ENCODE peak calls at places on chromosomes 5 and 9, in ten cellular contexts. Y is neural progenitor cell; Q is cardiac muscle cell; H is tibial nerve; N is colonic mucosa; P is heart right ventricle; I is brain microvascular endothelial cell; E is CD8-positive, alpha-beta T cell; R is heart left ventricle; C is HCT116. L is an unnamed sample.
A peak's percentile ranks its signal among the peaks of the same experiment; 100 is the strongest.

GRCh38 chr5:91434348-91434747 is 51.2 kb upstream of the ARRDC3 start:
- DNase-seq in R (no peak), P (no peak), Y (no peak), N (no peak), E (no peak), C (no peak), Q (no peak), H (no peak), I (no peak), L (no peak)

GRCh38 chr5:73115399-73116051 is 4.8 kb upstream of the TMEM171 start:
- DNase-seq in P (no peak), H (no peak), Q (no peak), N (no peak), R (no peak), I (peak; percentile 93), C (no peak), E (no peak), Y (no peak), L (no peak)

GRCh38 chr5:34555699-34556513 is 100.2 kb upstream of the RAI14 start:
- DNase-seq in I (no peak), Y (no peak), C (no peak), Q (no peak), R (no peak), N (no peak), E (no peak), P (no peak), H (no peak), L (no peak)

GRCh38 chr5:135246923-135247795 is 151.9 kb downstream of the MACROH2A1 start:
- DNase-seq in C (peak; percentile 79), Q (no peak), I (peak; percentile 88), H (no peak), R (no peak), N (peak; percentile 17), Y (no peak), P (no peak), E (no peak), L (peak; percentile 79)

GRCh38 chr5:73558950-73559349 is 6.5 kb downstream of the ANKRA2 start:
- DNase-seq in P (no peak), Q (no peak), N (no peak), I (no peak), E (no peak), Y (no peak), C (no peak), R (no peak), H (no peak), L (no peak)

GRCh38 chr5:143977891-143978448 is 166.0 kb downstream of the HMHB1 start:
- DNase-seq in R (no peak), P (no peak), N (no peak), Y (no peak), Q (no peak), H (no peak), C (no peak), I (no peak), E (no peak), L (peak; percentile 81)

GRCh38 chr5:98201006-98201620 is 572.4 kb upstream of the RGMB start:
- DNase-seq in E (no peak), I (no peak), P (no peak), N (no peak), R (no peak), Q (no peak), C (no peak), Y (no peak), H (no peak), L (peak; percentile 22)

GRCh38 chr9:135494791-135495559 is 5.5 kb upstream of the MRPS2 start:
- DNase-seq in P (no peak), N (no peak), R (no peak), E (no peak), Y (no peak), H (no peak), Q (no peak), I (no peak), C (no peak), L (no peak)

GRCh38 chr5:43981556-43981955 is 378.6 kb downstream of the NNT start:
- DNase-seq in P (no peak), I (no peak), R (no peak), E (no peak), N (no peak), C (no peak), Q (no peak), Y (peak; percentile 14), H (no peak), L (no peak)

GRCh38 chr9:706073-706472 is 135.4 kb upstream of the DMRT1 start:
- DNase-seq in Q (no peak), C (no peak), I (no peak), Y (no peak), H (no peak), P (no peak), R (no peak), E (no peak), N (no peak), L (no peak)

GRCh38 chr9:708556-709432 is 132.7 kb upstream of the DMRT1 start:
- DNase-seq in Y (no peak), H (no peak), Q (peak; percentile 52), C (no peak), R (no peak), P (no peak), N (no peak), I (no peak), E (no peak), L (no peak)

GRCh38 chr9:706606-707451 is 134.7 kb upstream of the DMRT1 start:
- DNase-seq in E (no peak), H (peak; percentile 52), Q (peak; percentile 57), I (peak; percentile 48), Y (peak; percentile 53), N (peak; percentile 59), C (no peak), P (peak; percentile 69), R (peak; percentile 62), L (no peak)

GRCh38 chr9:710951-711745 is 130.3 kb upstream of the DMRT1 start:
- DNase-seq in H (no peak), Y (no peak), Q (no peak), E (no peak), N (no peak), P (no peak), I (no peak), R (no peak), C (no peak), L (no peak)

DNA sequence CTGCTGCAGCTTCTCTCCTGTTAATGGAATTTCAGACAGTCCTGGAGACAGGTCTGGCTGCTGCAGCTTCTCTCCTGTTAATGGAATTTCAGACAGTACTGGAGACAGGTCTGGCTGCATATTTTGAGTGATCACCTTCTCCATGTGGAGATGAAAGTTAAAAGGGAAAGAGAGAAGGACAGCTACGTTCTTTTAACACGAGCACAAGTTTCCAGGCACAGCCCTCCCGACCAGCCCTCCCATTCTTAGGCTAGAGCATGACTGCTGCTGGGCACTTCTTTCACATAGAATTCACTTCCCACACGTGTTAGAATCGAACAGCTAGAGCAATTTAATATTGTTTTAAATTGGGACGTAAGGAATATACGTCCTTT is 133.3 kb upstream of the DMRT1 start:
- DNase-seq in C (no peak), H (no peak), Y (no peak), E (no peak), I (no peak), N (no peak), P (no peak), Q (peak; percentile 28), R (no peak), L (no peak)
- H3K27ac ChIP-seq in C (no peak overlapping the region), H (no peak overlapping the region), Y (no peak overlapping the region), E (no peak overlapping the region), I (no peak overlapping the region), N (no peak overlapping the region), P (peak overlapping the region; percentile 78), Q (peak overlapping the region; percentile 68), R (no peak overlapping the region), L (peak overlapping the region; percentile 57)

DNA sequence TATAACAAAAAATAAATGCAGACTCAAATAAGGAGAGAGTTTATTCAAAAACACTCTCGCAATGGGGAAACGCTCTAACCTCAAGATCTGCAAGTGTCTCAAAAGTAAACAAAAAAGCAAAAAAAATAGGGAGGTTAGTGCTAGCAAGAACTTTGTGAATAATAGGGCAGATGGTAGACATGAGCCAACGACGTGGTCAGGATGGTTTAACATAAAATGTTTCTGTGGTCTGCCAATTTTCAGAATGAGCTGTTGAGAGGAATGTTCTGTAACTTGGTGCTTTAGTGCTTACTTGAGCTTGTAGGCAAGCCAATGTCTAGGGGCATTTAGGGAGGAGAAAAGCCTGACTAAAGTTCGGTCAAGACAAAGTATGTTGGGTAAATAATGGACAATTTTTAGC is 1813.9 kb upstream of the CDH6 start:
- DNase-seq in H (no peak), Y (no peak), R (no peak), N (no peak), C (no peak), P (no peak), Q (peak; percentile 9), I (no peak), E (no peak), L (no peak)
- H3K27ac ChIP-seq in H (no peak overlapping the region), Y (no peak overlapping the region), R (no peak overlapping the region), N (no peak overlapping the region), C (no peak overlapping the region), P (no peak overlapping the region), Q (no peak overlapping the region), I (no peak overlapping the region), E (no peak overlapping the region), L (no peak overlapping the region)

DNA sequence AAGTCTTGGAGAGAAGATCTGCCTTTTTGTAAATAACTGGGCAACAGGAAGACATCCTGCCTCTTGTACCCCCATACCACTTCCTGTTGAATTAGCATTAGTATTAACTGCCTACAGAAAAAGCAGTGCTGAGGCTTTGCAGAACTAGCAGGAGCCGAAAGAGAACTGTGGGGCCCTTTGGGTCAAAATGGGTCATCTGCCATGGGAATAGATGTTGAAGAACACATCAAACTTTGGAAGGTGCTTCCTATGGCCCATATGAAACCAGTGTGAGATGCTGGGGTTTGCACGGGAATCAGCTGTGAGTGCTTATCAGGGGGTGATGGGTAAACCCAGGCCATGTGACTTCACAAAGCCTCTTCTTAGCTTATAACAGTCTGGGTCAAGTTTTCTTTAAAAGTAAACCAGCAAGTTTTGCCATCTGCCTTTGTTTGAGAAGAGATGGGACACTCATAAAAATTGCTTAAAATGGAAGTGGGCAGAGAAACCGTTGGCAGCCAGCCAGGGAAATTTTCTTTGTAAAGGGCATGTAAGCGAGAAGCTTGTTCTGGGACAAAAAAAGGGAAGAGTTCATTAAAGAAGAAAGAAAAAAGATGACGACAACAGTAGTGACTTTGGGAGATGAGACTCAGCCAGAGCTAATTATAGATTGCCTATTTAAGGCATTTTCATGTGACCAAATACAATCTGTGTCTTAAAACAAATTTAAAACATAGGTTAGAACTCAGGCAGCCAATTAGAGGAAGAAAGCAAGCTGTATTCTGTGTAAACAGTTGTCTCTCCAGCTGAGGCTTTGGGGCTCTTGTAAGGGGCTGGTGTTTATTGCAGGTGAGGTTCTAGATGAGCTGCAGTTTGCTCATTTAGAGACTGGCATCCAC is 4.4 kb downstream of the SLC25A25 start:
- DNase-seq in N (peak; percentile 95), P (no peak), Y (no peak), E (no peak), H (peak; percentile 85), R (peak; percentile 81), C (no peak), Q (peak; percentile 47), I (peak; percentile 43), L (no peak)
- H3K27ac ChIP-seq in N (peak overlapping the region; percentile 86), P (peak overlapping the region; percentile 79), Y (no peak overlapping the region), E (peak overlapping the region; percentile 50), H (peak overlapping the region; percentile 70), R (peak overlapping the region; percentile 27), C (peak overlapping the region; percentile 56), Q (peak overlapping the region; percentile 90), I (peak overlapping the region; percentile 63), L (peak overlapping the region; percentile 37)

DNA sequence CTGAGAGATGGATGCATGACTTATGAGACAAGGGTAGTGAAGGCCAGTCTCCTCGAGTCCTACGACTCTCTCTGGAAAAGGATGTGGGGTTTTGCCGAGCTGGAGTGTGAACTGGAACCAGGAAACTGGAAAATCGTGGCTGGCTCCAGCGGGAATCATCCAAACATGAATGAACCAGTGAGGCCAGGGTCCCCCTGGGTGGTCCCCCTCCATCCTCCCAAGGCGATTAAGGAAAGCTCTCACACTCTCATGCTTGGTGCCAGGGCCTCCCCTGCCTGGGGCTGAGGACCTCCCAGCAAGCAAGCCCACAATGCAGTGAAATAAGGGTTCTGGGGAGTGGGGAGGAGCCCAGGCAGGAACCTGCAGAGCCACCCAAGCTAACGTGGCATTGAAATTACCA is 9.6 kb upstream of the AMBP start:
- DNase-seq in I (no peak), C (no peak), H (no peak), P (no peak), Y (peak; percentile 43), R (no peak), E (no peak), Q (no peak), N (no peak), L (no peak)
- H3K27ac ChIP-seq in I (no peak overlapping the region), C (no peak overlapping the region), H (no peak overlapping the region), P (no peak overlapping the region), Y (no peak overlapping the region), R (no peak overlapping the region), E (no peak overlapping the region), Q (no peak overlapping the region), N (no peak overlapping the region), L (no peak overlapping the region)